ENCODE peak calls at places on chromosome 2, in five cellular contexts. One of them, this sample, is unnamed.

GRCh38 chr2:148209598-148209997 is 188.7 kb downstream of the MBD5 start:
- DNase-seq in PC-9: no peak
- DNase-seq in HCT116: peak
- DNase-seq in PC-3: peak
- DNase-seq in hepatocyte: peak
- DNase-seq in this sample: peak

GRCh38 chr2:15749460-15750432 is 158.1 kb downstream of the DDX1 start:
- DNase-seq in PC-9: no peak
- DNase-seq in HCT116: no peak
- DNase-seq in PC-3: no peak
- DNase-seq in hepatocyte: no peak
- DNase-seq in this sample: no peak

GRCh38 chr2:241994086-241994485 is 124.6 kb downstream of the RTP5 start:
- DNase-seq in PC-9: no peak
- DNase-seq in HCT116: no peak
- DNase-seq in PC-3: no peak
- DNase-seq in hepatocyte: no peak
- DNase-seq in this sample: no peak

GRCh38 chr2:182077451-182078142 is 91.9 kb downstream of the PPP1R1C start:
- DNase-seq in PC-9: peak
- DNase-seq in HCT116: peak
- DNase-seq in PC-3: peak
- DNase-seq in hepatocyte: peak
- DNase-seq in this sample: peak

GRCh38 chr2:230749111-230749510 is 36.5 kb downstream of the CAB39 start:
- DNase-seq in PC-9: no peak
- DNase-seq in HCT116: no peak
- DNase-seq in PC-3: no peak
- DNase-seq in hepatocyte: no peak
- DNase-seq in this sample: no peak

GRCh38 chr2:208311954-208312353 is 45.9 kb downstream of the PIKFYVE start:
- DNase-seq in PC-9: no peak
- DNase-seq in HCT116: no peak
- DNase-seq in PC-3: no peak
- DNase-seq in hepatocyte: no peak
- DNase-seq in this sample: peak

GRCh38 chr2:120287183-120288015 is 34.7 kb downstream of the RALB start:
- DNase-seq in PC-9: peak
- DNase-seq in HCT116: peak
- DNase-seq in PC-3: peak
- DNase-seq in hepatocyte: peak
- DNase-seq in this sample: no peak

GRCh38 chr2:24971300-24971549 is 530 bp downstream of the DNAJC27 start:
- DNase-seq in PC-9: no peak
- DNase-seq in HCT116: no peak
- DNase-seq in PC-3: no peak
- DNase-seq in hepatocyte: no peak
- DNase-seq in this sample: no peak

GRCh38 chr2:226796840-226797288 is 2.8 kb downstream of the IRS1 start:
- DNase-seq in PC-9: no peak
- DNase-seq in HCT116: no peak
- DNase-seq in PC-3: peak
- DNase-seq in hepatocyte: peak
- DNase-seq in this sample: peak

GRCh38 chr2:95530734-95531133 is 46.2 kb upstream of the TRIM43B start:
- DNase-seq in PC-9: no peak
- DNase-seq in HCT116: no peak
- DNase-seq in PC-3: peak
- DNase-seq in hepatocyte: no peak
- DNase-seq in this sample: peak

GRCh38 chr2:233538741-233539140 is 27.8 kb downstream of the USP40 start:
- DNase-seq in PC-9: no peak
- DNase-seq in HCT116: no peak
- DNase-seq in PC-3: no peak
- DNase-seq in hepatocyte: no peak
- DNase-seq in this sample: no peak

GRCh38 chr2:85053802-85054201 is 79.4 kb upstream of the TCF7L1 start:
- DNase-seq in PC-9: peak
- DNase-seq in HCT116: peak
- DNase-seq in PC-3: peak
- DNase-seq in hepatocyte: peak
- DNase-seq in this sample: peak

GRCh38 chr2:44679584-44679983 is 261.9 kb upstream of the SIX3 start:
- DNase-seq in PC-9: no peak
- DNase-seq in HCT116: no peak
- DNase-seq in PC-3: no peak
- DNase-seq in hepatocyte: no peak
- DNase-seq in this sample: no peak

GRCh38 chr2:213122730-213123129 is 28.7 kb downstream of the IKZF2 start:
- DNase-seq in PC-9: no peak
- DNase-seq in HCT116: no peak
- DNase-seq in PC-3: peak
- DNase-seq in hepatocyte: no peak
- DNase-seq in this sample: peak

GRCh38 chr2:69122271-69122670 is 109.3 kb downstream of the ANTXR1 start:
- DNase-seq in PC-9: no peak
- DNase-seq in HCT116: no peak
- DNase-seq in PC-3: peak
- DNase-seq in hepatocyte: no peak
- DNase-seq in this sample: no peak

GRCh38 chr2:160397530-160397865 is 96.1 kb downstream of the RBMS1 start:
- DNase-seq in PC-9: no peak
- DNase-seq in HCT116: peak
- DNase-seq in PC-3: peak
- DNase-seq in hepatocyte: no peak
- DNase-seq in this sample: no peak

GRCh38 chr2:652881-653480 is 24.2 kb downstream of the TMEM18 start:
- DNase-seq in PC-9: no peak
- DNase-seq in HCT116: no peak
- DNase-seq in PC-3: no peak
- DNase-seq in hepatocyte: no peak
- DNase-seq in this sample: no peak

GRCh38 chr2:69989017-69989416 is 27.6 kb upstream of the ASPRV1 start:
- DNase-seq in PC-9: peak
- DNase-seq in HCT116: no peak
- DNase-seq in PC-3: peak
- DNase-seq in hepatocyte: no peak
- DNase-seq in this sample: no peak

GRCh38 chr2:26767129-26767528 is 3.0 kb downstream of the SLC35F6 start:
- DNase-seq in PC-9: no peak
- DNase-seq in HCT116: no peak
- DNase-seq in PC-3: no peak
- DNase-seq in hepatocyte: peak
- DNase-seq in this sample: no peak

GRCh38 chr2:144131042-144131441 is 388.9 kb downstream of the ZEB2 start:
- DNase-seq in PC-9: no peak
- DNase-seq in HCT116: no peak
- DNase-seq in PC-3: peak
- DNase-seq in hepatocyte: no peak
- DNase-seq in this sample: no peak

GRCh38 chr2:175990099-175990498 is 12.0 kb downstream of the LNPK start:
- DNase-seq in PC-9: no peak
- DNase-seq in HCT116: no peak
- DNase-seq in PC-3: no peak
- DNase-seq in hepatocyte: no peak
- DNase-seq in this sample: no peak

GRCh38 chr2:111119004-111119846 is 1.5 kb upstream of the BCL2L11 start:
- DNase-seq in PC-9: no peak
- DNase-seq in HCT116: no peak
- DNase-seq in PC-3: no peak
- DNase-seq in hepatocyte: peak
- DNase-seq in this sample: no peak
- TF ChIP-seq EZH2 in PC-9: no peak
- TF ChIP-seq EZH2 in HCT116: no peak
- TF ChIP-seq EZH2 in PC-3: no peak
- TF ChIP-seq EZH2 in hepatocyte: peak
- TF ChIP-seq EZH2 in this sample: no peak

DNA sequence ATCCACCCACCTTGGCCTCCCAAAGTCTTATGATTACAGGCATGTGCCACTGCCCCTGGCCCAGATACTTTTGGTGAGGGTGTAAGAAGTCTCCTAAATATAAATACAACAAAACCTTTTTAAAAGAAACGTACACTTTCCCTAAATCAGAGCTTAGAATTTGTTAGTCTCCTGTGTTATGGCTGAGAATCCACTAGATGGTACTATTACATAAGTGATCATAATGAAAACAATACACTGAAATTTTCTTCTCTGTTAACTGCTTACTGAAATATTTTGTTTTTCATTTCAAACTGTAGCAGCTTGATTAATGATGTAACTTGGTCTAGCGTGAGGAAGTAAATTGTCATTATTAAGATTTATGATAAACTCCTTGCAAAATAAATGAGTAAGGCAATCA is 74.8 kb upstream of the FAM98A start:
- DNase-seq in PC-9: no peak
- DNase-seq in HCT116: peak
- DNase-seq in PC-3: peak
- DNase-seq in hepatocyte: peak
- DNase-seq in this sample: peak
- TF ChIP-seq CTCF in PC-9: peak
- TF ChIP-seq CTCF in HCT116: peak
- TF ChIP-seq CTCF in PC-3: peak
- TF ChIP-seq CTCF in hepatocyte: peak
- TF ChIP-seq CTCF in this sample: peak

GRCh38 chr2:99489758-99490087 is at the start of gene REV1:
- DNase-seq in PC-9: no peak
- DNase-seq in HCT116: no peak
- DNase-seq in PC-3: no peak
- DNase-seq in hepatocyte: no peak
- DNase-seq in this sample: no peak

GRCh38 chr2:99488587-99488998 is 1.2 kb downstream of the REV1 start:
- DNase-seq in PC-9: peak
- DNase-seq in HCT116: no peak
- DNase-seq in PC-3: peak
- DNase-seq in hepatocyte: peak
- DNase-seq in this sample: peak

GRCh38 chr2:99488999-99489757 is 639 bp downstream of the REV1 start:
- DNase-seq in PC-9: no peak
- DNase-seq in HCT116: no peak
- DNase-seq in PC-3: peak
- DNase-seq in hepatocyte: peak
- DNase-seq in this sample: peak

GRCh38 chr2:99485824-99486223 is 4.0 kb downstream of the REV1 start:
- DNase-seq in PC-9: no peak
- DNase-seq in HCT116: no peak
- DNase-seq in PC-3: no peak
- DNase-seq in hepatocyte: no peak
- DNase-seq in this sample: no peak

GRCh38 chr2:99487906-99488305 is 1.9 kb downstream of the REV1 start:
- DNase-seq in PC-9: no peak
- DNase-seq in HCT116: no peak
- DNase-seq in PC-3: no peak
- DNase-seq in hepatocyte: no peak
- DNase-seq in this sample: no peak
- H3K4me3 ChIP-seq in PC-9: peak
- H3K4me3 ChIP-seq in HCT116: no peak
- H3K4me3 ChIP-seq in PC-3: peak
- H3K4me3 ChIP-seq in hepatocyte: no peak
- H3K4me3 ChIP-seq in this sample: no peak

GRCh38 chr2:38074047-38074774 is 1.7 kb downstream of the CYP1B1 start:
- DNase-seq in PC-9: peak
- DNase-seq in HCT116: no peak
- DNase-seq in PC-3: peak
- DNase-seq in hepatocyte: no peak
- DNase-seq in this sample: no peak

GRCh38 chr2:38076250-38076709 is 329 bp upstream of the CYP1B1 start:
- DNase-seq in PC-9: peak
- DNase-seq in HCT116: peak
- DNase-seq in PC-3: peak
- DNase-seq in hepatocyte: peak
- DNase-seq in this sample: peak

GRCh38 chr2:38076710-38077430 is 919 bp upstream of the CYP1B1 start:
- DNase-seq in PC-9: peak
- DNase-seq in HCT116: peak
- DNase-seq in PC-3: peak
- DNase-seq in hepatocyte: peak
- DNase-seq in this sample: peak

GRCh38 chr2:38074775-38075435 is 1.0 kb downstream of the CYP1B1 start:
- DNase-seq in PC-9: peak
- DNase-seq in HCT116: no peak
- DNase-seq in PC-3: peak
- DNase-seq in hepatocyte: peak
- DNase-seq in this sample: no peak

GRCh38 chr2:38075436-38076249 is at the start of gene CYP1B1:
- DNase-seq in PC-9: peak
- DNase-seq in HCT116: no peak
- DNase-seq in PC-3: no peak
- DNase-seq in hepatocyte: no peak
- DNase-seq in this sample: no peak
- TF ChIP-seq EZH2 in PC-9: no peak
- TF ChIP-seq EZH2 in HCT116: no peak
- TF ChIP-seq EZH2 in PC-3: no peak
- TF ChIP-seq EZH2 in hepatocyte: no peak
- TF ChIP-seq EZH2 in this sample: no peak

GRCh38 chr2:109396338-109397180 is 217.2 kb downstream of the SEPTIN10 start:
- DNase-seq in PC-9: no peak
- DNase-seq in HCT116: no peak
- DNase-seq in PC-3: peak
- DNase-seq in hepatocyte: no peak
- DNase-seq in this sample: no peak
- TF ChIP-seq CTCF in PC-9: peak
- TF ChIP-seq CTCF in HCT116: peak
- TF ChIP-seq CTCF in PC-3: peak
- TF ChIP-seq CTCF in hepatocyte: no peak
- TF ChIP-seq CTCF in this sample: no peak

GRCh38 chr2:239316562-239317465 is 84.0 kb downstream of the HDAC4 start:
- DNase-seq in PC-9: no peak
- DNase-seq in HCT116: no peak
- DNase-seq in PC-3: no peak
- DNase-seq in hepatocyte: peak
- DNase-seq in this sample: no peak
- H3K4me3 ChIP-seq in PC-9: no peak
- H3K4me3 ChIP-seq in HCT116: no peak
- H3K4me3 ChIP-seq in PC-3: no peak
- H3K4me3 ChIP-seq in hepatocyte: no peak
- H3K4me3 ChIP-seq in this sample: no peak

GRCh38 chr2:136767030-136767429 is 1.7 kb downstream of the THSD7B start:
- DNase-seq in PC-9: no peak
- DNase-seq in HCT116: no peak
- DNase-seq in PC-3: no peak
- DNase-seq in hepatocyte: no peak
- DNase-seq in this sample: no peak

GRCh38 chr2:136770384-136770783 is 5.0 kb downstream of the THSD7B start:
- DNase-seq in PC-9: no peak
- DNase-seq in HCT116: no peak
- DNase-seq in PC-3: no peak
- DNase-seq in hepatocyte: no peak
- DNase-seq in this sample: no peak

GRCh38 chr2:136764397-136765255 is 719 bp upstream of the THSD7B start:
- DNase-seq in PC-9: no peak
- DNase-seq in HCT116: no peak
- DNase-seq in PC-3: no peak
- DNase-seq in hepatocyte: peak
- DNase-seq in this sample: no peak

GRCh38 chr2:136765256-136765735 is at the start of gene THSD7B:
- DNase-seq in PC-9: no peak
- DNase-seq in HCT116: no peak
- DNase-seq in PC-3: no peak
- DNase-seq in hepatocyte: peak
- DNase-seq in this sample: no peak

GRCh38 chr2:136765736-136766323 is 485 bp downstream of the THSD7B start:
- DNase-seq in PC-9: no peak
- DNase-seq in HCT116: no peak
- DNase-seq in PC-3: no peak
- DNase-seq in hepatocyte: peak
- DNase-seq in this sample: peak
- TF ChIP-seq EZH2 in PC-9: no peak
- TF ChIP-seq EZH2 in HCT116: no peak
- TF ChIP-seq EZH2 in PC-3: peak
- TF ChIP-seq EZH2 in hepatocyte: no peak
- TF ChIP-seq EZH2 in this sample: peak

This sample was measured in A673.